ENCODE peak calls at places on chromosome 5, in six cellular contexts. R, D, F, H, B and O are unnamed samples.

GRCh38 chr5:115685480-115685879 is 59.6 kb upstream of the TMED7 start:
- DNase-seq in H (peak; percentile 56), F (no peak), B (no peak), R (no peak), D (no peak), O (no peak)

GRCh38 chr5:1706021-1706420 is 93.6 kb downstream of the MRPL36 start:
- DNase-seq in B (no peak), D (no peak), R (no peak), H (no peak), F (no peak), O (no peak)

GRCh38 chr5:54009828-54010227 is 300.5 kb downstream of the ARL15 start:
- DNase-seq in H (peak; percentile 42), F (no peak), D (no peak), B (no peak), R (no peak), O (no peak)

GRCh38 chr5:17151686-17152085 is 65.7 kb upstream of the BASP1 start:
- DNase-seq in F (peak; percentile 24), R (peak; percentile 40), D (no peak), B (no peak), H (peak; percentile 58), O (peak; percentile 64)

GRCh38 chr5:154190652-154191304 is at the start of gene GALNT10:
- DNase-seq in H (peak; percentile 73), B (no peak), R (peak; percentile 66), F (peak; percentile 59), D (no peak), O (peak; percentile 61)

GRCh38 chr5:60595183-60595582 is 104.8 kb downstream of the DEPDC1B start:
- DNase-seq in F (no peak), H (no peak), D (no peak), R (no peak), B (no peak), O (no peak)

GRCh38 chr5:155700333-155700732 is 626.6 kb upstream of the SGCD start:
- DNase-seq in H (peak; percentile 61), B (no peak), D (no peak), R (no peak), F (peak; percentile 21), O (peak; percentile 37)

GRCh38 chr5:128290152-128290858 is 206.7 kb downstream of the SLC12A2 start:
- DNase-seq in H (no peak), R (peak; percentile 33), F (no peak), D (no peak), B (no peak), O (no peak)

GRCh38 chr5:45795458-45795857 is 99.3 kb upstream of the HCN1 start:
- DNase-seq in H (peak; percentile 39), B (no peak), R (no peak), F (no peak), D (no peak), O (no peak)